ENCODE peak calls at places on chromosome 15, in four cellular contexts. W is IMR-90, C is AG09309, I is heart left ventricle. V is an unnamed sample.

GRCh38 chr15:27358751-27359434 is 387.9 kb downstream of the GABRG3 start:
- DNase-seq in I (peak; percentile 28), W (no peak), C (no peak), V (no peak)

GRCh38 chr15:72599855-72600464 is 54.5 kb upstream of the GOLGA6B start:
- DNase-seq in C (peak; percentile 28), W (peak; percentile 68), I (no peak), V (peak; percentile 63)

GRCh38 chr15:39511000-39511914 is 69.6 kb upstream of the THBS1 start:
- DNase-seq in I (peak; percentile 89), C (peak; percentile 76), W (peak; percentile 93), V (peak; percentile 84)

GRCh38 chr15:76278651-76279050 is 32.6 kb downstream of the ETFA start:
- DNase-seq in I (no peak), W (no peak), C (no peak), V (no peak)

GRCh38 chr15:57053470-57053869 is 135.0 kb downstream of the TCF12 start:
- DNase-seq in I (no peak), C (no peak), W (no peak), V (no peak)

GRCh38 chr15:65827065-65827464 is 35.0 kb upstream of the DENND4A start:
- DNase-seq in I (no peak), W (no peak), C (no peak), V (peak; percentile 18)

GRCh38 chr15:101325263-101326025 is 30.4 kb upstream of the SNRPA1 start:
- DNase-seq in W (no peak), I (no peak), C (no peak), V (no peak)

GRCh38 chr15:48928877-48929538 is 34.7 kb downstream of the SHC4 start:
- DNase-seq in I (no peak), C (no peak), W (peak; percentile 33), V (no peak)

GRCh38 chr15:38002883-38003477 is 68.5 kb downstream of the TMCO5A start:
- DNase-seq in W (peak; percentile 84), C (peak; percentile 60), I (peak; percentile 55), V (peak; percentile 82)

GRCh38 chr15:68261980-68262379 is 15.6 kb upstream of the FEM1B start:
- DNase-seq in W (no peak), C (no peak), I (no peak), V (no peak)

GRCh38 chr15:50190166-50190570 is 8.2 kb downstream of the SLC27A2 start:
- DNase-seq in C (no peak), W (no peak), I (no peak), V (no peak)

GRCh38 chr15:96142498-96142897 is 188.0 kb upstream of the NR2F2 start:
- DNase-seq in I (no peak), W (no peak), C (no peak), V (no peak)

GRCh38 chr15:22786868-22787698 is 639 bp downstream of the NIPA1 start:
- DNase-seq in I (peak; percentile 35), W (no peak), C (no peak), V (peak; percentile 27)

GRCh38 chr15:27598251-27599045 is 500.7 kb downstream of the OCA2 start:
- DNase-seq in W (no peak), I (no peak), C (no peak), V (no peak)

GRCh38 chr15:69666441-69666882 is 213.8 kb downstream of the RPLP1 start:
- DNase-seq in W (peak; percentile 31), I (peak; percentile 37), C (no peak), V (no peak)

GRCh38 chr15:100060276-100060926 is 281.4 kb downstream of the ADAMTS17 start:
- DNase-seq in C (peak; percentile 23), W (peak; percentile 37), I (no peak), V (peak; percentile 84)

GRCh38 chr15:76190767-76191538 is 120.3 kb downstream of the ETFA start:
- DNase-seq in W (peak; percentile 62), C (no peak), I (peak; percentile 83), V (peak; percentile 74)

GRCh38 chr15:49164865-49165264 is 5.2 kb upstream of the GALK2 start:
- DNase-seq in I (no peak), W (no peak), C (no peak), V (no peak)

GRCh38 chr15:31271224-31271635 is 55.4 kb upstream of the KLF13 start:
- DNase-seq in W (no peak), C (no peak), I (no peak), V (no peak)

GRCh38 chr15:92989469-92989868 is 89.3 kb downstream of the CHD2 start:
- DNase-seq in I (no peak), C (no peak), W (no peak), V (no peak)

GRCh38 chr15:70289191-70289955 is 191.7 kb upstream of the TLE3 start:
- DNase-seq in C (no peak), W (no peak), I (no peak), V (no peak)

GRCh38 chr15:64426845-64427465 is 33.4 kb upstream of the ZNF609 start:
- DNase-seq in W (peak; percentile 54), C (peak; percentile 21), I (no peak), V (peak; percentile 21)

GRCh38 chr15:50116477-50116876 is 2.6 kb downstream of the ATP8B4 start:
- DNase-seq in C (no peak), W (peak; percentile 19), I (no peak), V (peak; percentile 30)

GRCh38 chr15:96978937-96979473 is 648.5 kb downstream of the NR2F2 start:
- DNase-seq in W (no peak), I (no peak), C (no peak), V (no peak)

GRCh38 chr15:40902605-40903561 is 8.6 kb downstream of the VPS18 start:
- DNase-seq in C (no peak), W (no peak), I (peak; percentile 65), V (peak; percentile 70)
- H3K4me3 ChIP-seq in C (no peak overlapping the region), W (no peak overlapping the region), I (no peak overlapping the region), V (no peak overlapping the region)

DNA sequence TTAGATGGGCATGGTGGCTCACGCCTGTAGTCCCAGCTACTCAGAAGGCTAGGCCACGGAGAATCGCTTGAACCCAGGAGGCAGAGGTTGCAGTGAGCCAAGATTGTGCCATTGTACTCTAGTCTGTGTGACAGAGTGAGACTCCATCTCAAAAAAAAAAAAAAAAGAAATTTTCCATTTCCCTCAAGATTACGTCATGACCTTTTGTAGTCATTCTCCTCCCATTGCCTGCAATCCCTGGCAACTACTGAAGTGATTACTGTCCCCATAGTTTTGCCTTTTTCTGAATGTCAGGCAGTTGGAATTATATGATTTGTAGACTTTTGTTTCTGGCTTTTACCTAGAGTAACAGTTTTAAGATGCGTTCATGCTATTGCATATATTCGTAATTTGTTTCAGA is 28.0 kb downstream of the WDR76 start:
- DNase-seq in I (no peak), W (peak; percentile 15), C (no peak), V (no peak)
- TF ChIP-seq CTCF in I (no peak), W (no peak), C (no peak), V (no peak)

GRCh38 chr15:73982251-73982962 is 9.7 kb downstream of the STOML1 start:
- DNase-seq in W (peak; percentile 91), C (peak; percentile 73), I (peak; percentile 94), V (peak; percentile 76)
- H3K4me3 ChIP-seq in W (no peak overlapping the region), C (no peak overlapping the region), I (peak overlapping the region; percentile 17), V (no peak overlapping the region)

DNA sequence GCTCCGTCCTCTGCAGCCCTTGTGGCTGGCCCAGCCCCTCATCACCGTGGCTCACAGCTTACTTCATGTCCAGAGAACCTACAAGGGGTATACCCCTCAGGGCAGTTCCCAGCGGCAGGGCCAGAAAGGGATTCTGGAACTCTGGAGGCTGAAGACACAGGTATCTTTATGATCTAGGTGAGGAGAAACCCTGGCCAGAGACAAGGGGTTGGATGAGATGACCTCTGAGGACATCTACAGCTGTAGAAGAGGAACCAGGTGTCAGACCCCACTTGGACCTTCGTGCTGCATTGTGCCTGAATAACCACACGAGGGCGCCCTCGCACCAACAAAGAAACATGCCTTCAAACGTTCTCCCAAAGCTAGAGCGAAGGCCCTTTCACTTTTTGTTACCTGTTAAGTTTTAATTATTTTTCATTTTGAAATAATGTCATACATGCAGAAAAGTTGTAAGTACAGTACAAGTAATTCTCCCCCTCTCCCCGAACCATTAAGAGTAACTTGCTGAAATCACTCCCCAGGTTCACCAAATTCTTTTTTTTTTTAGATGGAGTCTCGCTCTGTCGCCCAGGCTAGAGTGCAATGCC is 118.7 kb upstream of the SMAD3 start:
- DNase-seq in C (no peak), W (peak; percentile 70), I (peak; percentile 71), V (peak; percentile 73)
- TF ChIP-seq CTCF in C (peak; percentile 86), W (peak; percentile 93), I (peak; percentile 90), V (peak; percentile 90)

DNA sequence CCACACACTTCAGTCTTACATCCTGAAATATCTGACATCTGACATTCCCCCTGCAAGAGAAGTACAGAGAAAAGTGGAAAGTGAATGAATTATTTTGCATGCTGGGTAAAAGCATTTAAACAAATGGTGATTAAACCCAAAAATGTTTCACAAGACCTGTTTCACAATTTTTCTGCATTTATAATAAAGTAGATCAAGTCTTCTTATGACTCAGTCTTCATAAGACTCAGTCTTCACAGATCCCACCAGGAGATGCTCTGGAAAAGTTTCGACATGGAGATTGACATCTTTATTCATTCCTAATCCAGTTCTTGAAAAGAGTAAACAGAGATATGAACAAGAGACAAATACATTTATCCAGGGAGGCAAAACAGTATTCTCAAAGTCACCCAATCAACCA is 13.2 kb upstream of the EDC3 start:
- DNase-seq in C (peak; percentile 38), I (no peak), W (no peak), V (peak; percentile 64)
- H3K4me3 ChIP-seq in C (no peak overlapping the region), I (no peak overlapping the region), W (no peak overlapping the region), V (no peak overlapping the region)

GRCh38 chr15:66882251-66883020 is 180.4 kb downstream of the SMAD6 start:
- DNase-seq in W (peak; percentile 72), I (peak; percentile 61), C (peak; percentile 39), V (peak; percentile 30)

GRCh38 chr15:66881173-66881905 is 179.3 kb downstream of the SMAD6 start:
- DNase-seq in I (no peak), C (no peak), W (no peak), V (no peak)

GRCh38 chr15:66884661-66885237 is 180.7 kb upstream of the SMAD3 start:
- DNase-seq in C (no peak), W (no peak), I (no peak), V (no peak)

GRCh38 chr15:66885281-66885915 is 180.0 kb upstream of the SMAD3 start:
- DNase-seq in W (no peak), C (no peak), I (no peak), V (no peak)

DNA sequence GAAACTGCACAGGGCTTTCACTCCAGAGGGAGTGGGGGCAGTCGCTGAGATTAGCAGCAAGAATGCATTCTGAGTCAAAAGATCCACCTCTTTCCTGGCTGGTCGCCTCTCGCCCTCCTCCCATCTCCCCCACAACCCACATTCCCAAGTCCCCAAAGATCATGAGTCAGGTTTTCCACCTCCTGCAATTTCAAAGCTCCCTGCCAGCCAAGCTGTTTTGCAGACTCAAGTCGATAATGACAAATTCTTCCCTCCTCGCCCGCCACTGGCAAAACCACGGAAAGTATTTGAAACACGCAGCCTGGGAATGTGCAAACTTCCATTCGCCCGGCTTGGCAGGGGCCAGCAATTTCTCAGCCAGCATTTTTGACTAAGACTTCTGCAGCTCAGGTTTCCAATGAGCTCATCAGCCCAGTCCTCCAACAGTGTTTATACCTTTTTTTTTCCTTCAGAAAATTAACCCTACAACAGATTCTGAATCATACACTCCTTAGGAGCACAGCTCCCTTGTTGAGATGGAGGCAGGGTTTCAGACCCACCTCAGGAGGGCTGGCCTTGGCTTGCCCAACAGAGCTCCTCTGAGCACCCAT is 181.4 kb downstream of the SMAD6 start:
- DNase-seq in W (peak; percentile 100), C (peak; percentile 100), I (peak; percentile 95), V (peak; percentile 99)
- TF ChIP-seq CTCF in W (peak; percentile 0), C (no peak), I (no peak), V (no peak)

GRCh38 chr15:90064931-90065681 is 37.2 kb downstream of the IDH2 start:
- DNase-seq in I (peak; percentile 85), C (no peak), W (no peak), V (no peak)
- H3K4me3 ChIP-seq in I (peak overlapping the region; percentile 20), C (no peak overlapping the region), W (no peak overlapping the region), V (no peak overlapping the region)

V was measured in epithelial cell of esophagus.